ENCODE peak calls at places on chromosomes 11 and 22, in four cellular contexts. One of them, this sample, is unnamed.

GRCh38 chr11:69159153-69159850 is 3.6 kb downstream of the SMIM38 start:
- DNase-seq in HCT116: no peak
- DNase-seq in A549: no peak
- DNase-seq in SK-N-SH: no peak
- DNase-seq in this sample: no peak

GRCh38 chr11:197741-198235 is 4.9 kb downstream of the SCGB1C1 start:
- DNase-seq in SK-N-SH: no peak
- DNase-seq in A549: no peak
- DNase-seq in HCT116: no peak
- DNase-seq in this sample: no peak

GRCh38 chr11:132803436-132803835 is 728.9 kb downstream of the OPCML start:
- DNase-seq in SK-N-SH: no peak
- DNase-seq in A549: no peak
- DNase-seq in HCT116: no peak
- DNase-seq in this sample: no peak

GRCh38 chr11:120536091-120536796 is 24.7 kb downstream of the GRIK4 start:
- DNase-seq in A549: no peak
- DNase-seq in HCT116: no peak
- DNase-seq in SK-N-SH: no peak
- DNase-seq in this sample: no peak

GRCh38 chr11:17596310-17596669 is 49.2 kb downstream of the OTOG start:
- DNase-seq in SK-N-SH: no peak
- DNase-seq in A549: no peak
- DNase-seq in HCT116: no peak
- DNase-seq in this sample: no peak

GRCh38 chr11:36475192-36475591 is 34.9 kb downstream of the TRAF6 start:
- DNase-seq in SK-N-SH: no peak
- DNase-seq in HCT116: no peak
- DNase-seq in A549: no peak
- DNase-seq in this sample: no peak

GRCh38 chr11:77517226-77517625 is 43.3 kb upstream of the PAK1 start:
- DNase-seq in SK-N-SH: no peak
- DNase-seq in HCT116: no peak
- DNase-seq in A549: no peak
- DNase-seq in this sample: peak; percentile 19

GRCh38 chr11:114617157-114618124 is 21.9 kb upstream of the NXPE4 start:
- DNase-seq in SK-N-SH: no peak
- DNase-seq in A549: no peak
- DNase-seq in HCT116: no peak
- DNase-seq in this sample: no peak

GRCh38 chr11:122598971-122599370 is 56.6 kb upstream of the UBASH3B start:
- DNase-seq in SK-N-SH: no peak
- DNase-seq in HCT116: no peak
- DNase-seq in A549: peak; percentile 59
- DNase-seq in this sample: no peak

GRCh38 chr11:70036971-70037882 is 40.9 kb upstream of the ANO1 start:
- DNase-seq in A549: no peak
- DNase-seq in HCT116: no peak
- DNase-seq in SK-N-SH: no peak
- DNase-seq in this sample: no peak

GRCh38 chr11:87265915-87266314 is 228.2 kb downstream of the TMEM135 start:
- DNase-seq in A549: no peak
- DNase-seq in HCT116: no peak
- DNase-seq in SK-N-SH: no peak
- DNase-seq in this sample: no peak

GRCh38 chr11:121105063-121105480 is 4.0 kb downstream of the TECTA start:
- DNase-seq in A549: no peak
- DNase-seq in SK-N-SH: no peak
- DNase-seq in HCT116: no peak
- DNase-seq in this sample: no peak

GRCh38 chr11:29310016-29310415 is 706.8 kb downstream of the KCNA4 start:
- DNase-seq in A549: no peak
- DNase-seq in SK-N-SH: no peak
- DNase-seq in HCT116: no peak
- DNase-seq in this sample: no peak

GRCh38 chr11:122601131-122602125 is 54.1 kb upstream of the UBASH3B start:
- DNase-seq in SK-N-SH: no peak
- DNase-seq in A549: peak; percentile 56
- DNase-seq in HCT116: no peak
- DNase-seq in this sample: no peak

GRCh38 chr22:17350292-17350691 is 19.0 kb upstream of the CECR2 start:
- DNase-seq in HCT116: no peak
- DNase-seq in SK-N-SH: no peak
- DNase-seq in A549: no peak
- DNase-seq in this sample: no peak

GRCh38 chr11:11703885-11704284 is 82.1 kb upstream of the GALNT18 start:
- DNase-seq in SK-N-SH: no peak
- DNase-seq in HCT116: no peak
- DNase-seq in A549: no peak
- DNase-seq in this sample: no peak

GRCh38 chr11:73244589-73245240 is 26.6 kb downstream of the P2RY2 start:
- DNase-seq in HCT116: no peak
- DNase-seq in A549: no peak
- DNase-seq in SK-N-SH: no peak
- DNase-seq in this sample: no peak

GRCh38 chr11:88886796-88887195 is 179.0 kb downstream of the GRM5 start:
- DNase-seq in HCT116: peak; percentile 55
- DNase-seq in A549: peak; percentile 57
- DNase-seq in SK-N-SH: peak; percentile 4
- DNase-seq in this sample: peak; percentile 66

GRCh38 chr11:100632970-100633452 is 54.1 kb upstream of the ARHGAP42 start:
- DNase-seq in HCT116: no peak
- DNase-seq in SK-N-SH: no peak
- DNase-seq in A549: peak; percentile 11
- DNase-seq in this sample: no peak

GRCh38 chr11:121464352-121464946 is 11.7 kb upstream of the SORL1-AS1 start:
- DNase-seq in SK-N-SH: peak; percentile 78
- DNase-seq in HCT116: peak; percentile 81
- DNase-seq in A549: peak; percentile 49
- DNase-seq in this sample: peak; percentile 75

GRCh38 chr22:24521791-24522245 is 26.7 kb downstream of the UPB1 start:
- DNase-seq in A549: peak; percentile 71
- DNase-seq in SK-N-SH: peak; percentile 72
- DNase-seq in HCT116: peak; percentile 86
- DNase-seq in this sample: peak; percentile 76

GRCh38 chr11:62980133-62980760 is 4.5 kb downstream of the SLC22A6 start:
- DNase-seq in HCT116: no peak
- DNase-seq in A549: no peak
- DNase-seq in SK-N-SH: no peak
- DNase-seq in this sample: peak; percentile 28

GRCh38 chr11:29634744-29635143 is 382.1 kb downstream of the KCNA4 start:
- DNase-seq in HCT116: no peak
- DNase-seq in A549: no peak
- DNase-seq in SK-N-SH: no peak
- DNase-seq in this sample: no peak

GRCh38 chr22:19855504-19856409 is 1.1 kb upstream of the GNB1L start:
- DNase-seq in A549: peak; percentile 70
- DNase-seq in SK-N-SH: peak; percentile 75
- DNase-seq in HCT116: peak; percentile 31
- DNase-seq in this sample: peak; percentile 79

GRCh38 chr11:92329137-92329536 is 104.5 kb downstream of the FAT3 start:
- DNase-seq in SK-N-SH: no peak
- DNase-seq in HCT116: no peak
- DNase-seq in A549: no peak
- DNase-seq in this sample: no peak

GRCh38 chr11:111148116-111148515 is 97.4 kb upstream of the POU2AF2 start:
- DNase-seq in SK-N-SH: no peak
- DNase-seq in A549: no peak
- DNase-seq in HCT116: no peak
- DNase-seq in this sample: no peak

GRCh38 chr11:61889831-61890230 is 1.5 kb downstream of the FADS3 start:
- DNase-seq in HCT116: no peak
- DNase-seq in SK-N-SH: no peak
- DNase-seq in A549: no peak
- DNase-seq in this sample: no peak

GRCh38 chr11:61893981-61894380 is 2.6 kb upstream of the FADS3 start:
- DNase-seq in HCT116: no peak
- DNase-seq in A549: peak; percentile 71
- DNase-seq in SK-N-SH: no peak
- DNase-seq in this sample: no peak

GRCh38 chr11:61890536-61891330 is 612 bp downstream of the FADS3 start:
- DNase-seq in SK-N-SH: peak; percentile 83
- DNase-seq in HCT116: no peak
- DNase-seq in A549: peak; percentile 50
- DNase-seq in this sample: peak; percentile 98

GRCh38 chr11:61891331-61892084 is at the start of gene FADS3:
- DNase-seq in A549: peak; percentile 74
- DNase-seq in HCT116: peak; percentile 68
- DNase-seq in SK-N-SH: peak; percentile 96
- DNase-seq in this sample: peak; percentile 74

DNA sequence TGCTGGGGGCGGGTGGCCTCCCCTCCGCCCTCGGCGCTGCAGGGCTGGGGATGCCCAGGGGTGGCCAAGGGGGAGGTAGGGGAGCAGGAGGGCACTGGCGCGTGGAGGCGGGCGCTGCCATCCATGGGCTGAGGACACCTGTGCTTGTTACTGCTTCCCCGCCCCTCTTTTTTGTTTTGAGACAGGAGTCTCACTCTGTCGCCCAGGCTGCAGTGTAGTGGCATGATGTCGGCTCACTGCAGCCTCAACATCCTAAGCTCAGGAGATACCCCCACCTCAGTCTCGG is 683 bp upstream of the FADS3 start:
- DNase-seq in SK-N-SH: no peak
- DNase-seq in HCT116: no peak
- DNase-seq in A549: no peak
- DNase-seq in this sample: no peak
- H3K4me3 ChIP-seq in SK-N-SH: peak overlapping the region; percentile 54
- H3K4me3 ChIP-seq in HCT116: peak overlapping the region; percentile 73
- H3K4me3 ChIP-seq in A549: peak overlapping the region; percentile 73
- H3K4me3 ChIP-seq in this sample: no peak overlapping the region

DNA sequence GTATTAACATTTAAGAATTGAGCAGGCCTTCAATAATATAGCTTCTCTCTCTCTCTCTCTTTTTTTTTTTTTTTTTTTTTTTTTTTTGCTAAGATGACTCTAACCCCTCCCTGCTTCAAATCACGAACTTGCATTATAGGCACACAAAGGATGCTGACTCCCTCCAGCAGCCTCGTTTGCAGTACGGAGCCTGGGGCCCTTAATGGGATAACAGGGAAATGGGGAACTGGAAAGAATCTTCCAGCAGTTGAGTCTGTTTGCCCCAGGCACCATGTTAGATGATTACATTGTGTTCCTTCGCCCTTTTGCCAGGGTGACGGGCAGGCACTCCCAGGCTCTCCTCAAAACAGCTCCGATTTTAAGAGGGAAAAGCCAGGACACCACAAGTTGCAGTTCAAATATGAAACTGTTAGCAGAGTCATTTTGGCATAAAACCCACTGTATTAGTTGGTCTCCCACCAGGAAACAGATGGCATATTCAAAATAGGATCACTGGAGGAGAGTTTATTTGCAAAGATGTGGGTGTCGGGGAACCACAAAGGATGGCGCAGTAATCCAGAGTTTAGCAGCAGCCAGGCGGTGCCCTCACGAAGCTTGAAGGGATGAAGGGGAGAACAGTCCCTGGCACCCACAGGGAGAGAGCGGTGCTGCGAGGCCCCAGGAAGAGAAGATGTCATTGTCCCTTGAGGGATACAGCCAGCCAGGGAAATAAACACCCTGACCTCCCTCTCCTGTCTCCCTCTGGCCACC is 26.5 kb upstream of the TREH start:
- DNase-seq in HCT116: no peak
- DNase-seq in A549: no peak
- DNase-seq in SK-N-SH: peak; percentile 38
- DNase-seq in this sample: no peak
- TF ChIP-seq MAX in HCT116: no peak
- TF ChIP-seq MAX in A549: no peak
- TF ChIP-seq MAX in SK-N-SH: no peak
- TF ChIP-seq MAX in this sample: no peak

DNA sequence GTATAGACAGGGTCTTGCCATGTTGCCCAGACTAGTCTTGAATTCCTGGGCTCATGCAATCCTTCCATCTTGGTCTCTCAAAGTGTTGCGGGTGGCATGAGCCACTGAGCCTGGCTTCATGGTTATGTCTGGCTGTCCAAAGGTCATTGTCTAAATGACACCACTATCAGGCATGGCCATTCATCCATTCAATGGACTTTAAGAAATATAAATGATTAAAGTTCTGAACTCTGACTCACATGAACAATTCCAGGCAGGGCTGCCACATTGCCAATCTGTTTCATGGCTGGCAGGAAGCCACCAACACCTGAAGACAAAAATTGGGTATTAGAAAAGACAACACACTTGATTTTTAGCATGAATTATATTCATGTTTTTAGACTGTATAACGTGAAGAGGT is 4.1 kb downstream of the RTCB start:
- DNase-seq in HCT116: no peak
- DNase-seq in SK-N-SH: no peak
- DNase-seq in A549: no peak
- DNase-seq in this sample: no peak
- H3K4me3 ChIP-seq in HCT116: no peak overlapping the region
- H3K4me3 ChIP-seq in SK-N-SH: no peak overlapping the region
- H3K4me3 ChIP-seq in A549: no peak overlapping the region
- H3K4me3 ChIP-seq in this sample: no peak overlapping the region

DNA sequence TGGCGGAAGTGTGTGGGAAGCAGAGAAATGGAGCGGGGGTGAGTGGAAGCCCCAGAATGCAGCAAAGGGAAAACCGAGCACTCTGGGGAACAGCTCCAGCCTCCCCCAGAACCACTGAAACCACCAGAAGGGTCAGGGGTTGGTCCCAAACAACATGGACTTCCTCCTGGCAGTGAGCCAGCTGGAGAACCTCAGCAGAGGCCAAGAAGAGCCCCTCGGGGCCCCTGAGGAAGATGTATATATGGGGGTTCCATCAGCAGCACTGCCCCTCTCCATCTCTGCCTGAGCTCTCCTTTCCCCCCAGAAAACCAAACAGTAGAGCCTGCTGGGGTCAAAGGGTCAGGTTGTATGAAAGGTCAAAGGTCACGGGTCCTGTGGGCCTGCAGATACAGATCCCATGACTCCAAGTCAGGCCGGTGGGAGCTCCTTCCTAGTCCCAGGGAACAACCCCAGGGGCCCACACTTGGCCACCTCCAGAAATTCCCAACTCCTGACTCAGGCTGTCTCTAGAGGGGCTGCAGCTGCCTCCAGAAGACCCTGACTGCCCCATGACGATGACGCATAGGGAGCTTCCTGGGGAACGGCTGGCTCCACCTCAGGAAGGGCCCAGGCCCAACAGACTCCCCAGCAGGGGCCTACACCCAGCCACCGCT is 48.5 kb upstream of the TIMP3 start:
- DNase-seq in A549: no peak
- DNase-seq in HCT116: no peak
- DNase-seq in SK-N-SH: no peak
- DNase-seq in this sample: peak; percentile 40
- TF ChIP-seq MAX in A549: no peak
- TF ChIP-seq MAX in HCT116: no peak
- TF ChIP-seq MAX in SK-N-SH: no peak
- TF ChIP-seq MAX in this sample: no peak

GRCh38 chr22:44071760-44072159 is 47.7 kb downstream of the PARVB start:
- DNase-seq in SK-N-SH: no peak
- DNase-seq in HCT116: no peak
- DNase-seq in A549: no peak
- DNase-seq in this sample: no peak

GRCh38 chr22:44070029-44070428 is 45.9 kb downstream of the PARVB start:
- DNase-seq in A549: no peak
- DNase-seq in HCT116: no peak
- DNase-seq in SK-N-SH: no peak
- DNase-seq in this sample: no peak

GRCh38 chr22:44067033-44067432 is 42.9 kb downstream of the PARVB start:
- DNase-seq in SK-N-SH: no peak
- DNase-seq in A549: no peak
- DNase-seq in HCT116: no peak
- DNase-seq in this sample: no peak

GRCh38 chr22:44068422-44069191 is 44.5 kb downstream of the PARVB start:
- DNase-seq in A549: no peak
- DNase-seq in HCT116: no peak
- DNase-seq in SK-N-SH: no peak
- DNase-seq in this sample: peak; percentile 61

GRCh38 chr22:44067901-44068300 is 43.8 kb downstream of the PARVB start:
- DNase-seq in SK-N-SH: no peak
- DNase-seq in A549: no peak
- DNase-seq in HCT116: no peak
- DNase-seq in this sample: no peak
- H3K4me3 ChIP-seq in SK-N-SH: no peak overlapping the region
- H3K4me3 ChIP-seq in A549: no peak overlapping the region
- H3K4me3 ChIP-seq in HCT116: no peak overlapping the region
- H3K4me3 ChIP-seq in this sample: no peak overlapping the region